ENCODE peak calls at places on chromosome 7, in four cellular contexts. F is GM12878, P is foreskin fibroblast, M is HFF-Myc. D is an unnamed sample.

GRCh38 chr7:129644634-129645230 is 33.2 kb downstream of the NRF1 start:
- DNase-seq in F (no peak), P (peak), M (no peak), D (no peak)

GRCh38 chr7:50629238-50629901 is 64.2 kb upstream of the DDC start:
- DNase-seq in F (no peak), P (no peak), M (no peak), D (no peak)

GRCh38 chr7:112160130-112160770 is 45.9 kb downstream of the DOCK4 start:
- DNase-seq in F (no peak), P (peak), M (no peak), D (no peak)

GRCh38 chr7:11726251-11727155 is 105.5 kb downstream of the THSD7A start:
- DNase-seq in F (no peak), P (peak), M (peak), D (peak)

GRCh38 chr7:51263631-51264484 is 52.8 kb downstream of the COBL start:
- DNase-seq in F (no peak), P (no peak), M (no peak), D (no peak)

GRCh38 chr7:88455696-88456095 is 149.0 kb upstream of the STEAP4 start:
- DNase-seq in F (no peak), P (peak), M (no peak), D (no peak)

GRCh38 chr7:148883233-148884048 is 650 bp downstream of the EZH2 start:
- DNase-seq in F (no peak), P (peak), M (no peak), D (peak)

GRCh38 chr7:71140264-71140663 is 8.3 kb downstream of the GALNT17 start:
- DNase-seq in F (no peak), P (no peak), M (no peak), D (no peak)

GRCh38 chr7:2040893-2041270 is 191.9 kb downstream of the MAD1L1 start:
- DNase-seq in F (no peak), P (no peak), M (no peak), D (no peak)

GRCh38 chr7:15085361-15085760 is 182.8 kb upstream of the DGKB start:
- DNase-seq in F (no peak), P (peak), M (no peak), D (no peak)

GRCh38 chr7:3151784-3152183 is 108.1 kb upstream of the CARD11 start:
- DNase-seq in F (no peak), P (no peak), M (no peak), D (no peak)

GRCh38 chr7:301291-302053 is 11.5 kb downstream of the FOXL3 start:
- DNase-seq in F (no peak), P (peak), M (no peak), D (no peak)

GRCh38 chr7:27411145-27411544 is 168.5 kb downstream of the EVX1 start:
- DNase-seq in F (no peak), P (no peak), M (no peak), D (no peak)

GRCh38 chr7:53397911-53398310 is 362.5 kb downstream of the POM121L12 start:
- DNase-seq in F (no peak), P (no peak), M (no peak), D (no peak)

GRCh38 chr7:144384555-144385245 is 18.8 kb downstream of the NOBOX start:
- DNase-seq in F (no peak), P (no peak), M (no peak), D (peak)

GRCh38 chr7:94133460-94133859 is 129.3 kb upstream of the BET1 start:
- DNase-seq in F (peak), P (no peak), M (no peak), D (no peak)

GRCh38 chr7:156725074-156725473 is 84.5 kb downstream of the RNF32 start:
- DNase-seq in F (no peak), P (peak), M (no peak), D (no peak)

GRCh38 chr7:46133741-46134140 is 212.7 kb upstream of the IGFBP3 start:
- DNase-seq in F (no peak), P (peak), M (no peak), D (no peak)

GRCh38 chr7:99638731-99639130 is 22.0 kb downstream of the ZSCAN25 start:
- DNase-seq in F (no peak), P (no peak), M (no peak), D (no peak)

GRCh38 chr7:116628971-116629586 is 42.9 kb upstream of the MET start:
- DNase-seq in F (no peak), P (peak), M (no peak), D (no peak)

GRCh38 chr7:3733541-3734140 is 432.6 kb downstream of the SDK1 start:
- DNase-seq in F (no peak), P (peak), M (no peak), D (no peak)

GRCh38 chr7:155809332-155809946 is 2.8 kb downstream of the SHH start:
- DNase-seq in F (no peak), P (peak), M (no peak), D (no peak)

GRCh38 chr7:17544401-17544800 is 245.9 kb downstream of the AHR start:
- DNase-seq in F (no peak), P (no peak), M (no peak), D (no peak)

GRCh38 chr7:149196705-149197171 is 1.4 kb downstream of the ZNF282 start:
- DNase-seq in F (no peak), P (peak), M (no peak), D (peak)

GRCh38 chr7:21076054-21076453 is 289.4 kb upstream of the SP8 start:
- DNase-seq in F (no peak), P (no peak), M (no peak), D (no peak)

GRCh38 chr7:69177941-69178494 is 420.3 kb upstream of the AUTS2 start:
- DNase-seq in F (no peak), P (no peak), M (no peak), D (no peak)

GRCh38 chr7:132004528-132004927 is 448.1 kb upstream of the PODXL start:
- DNase-seq in F (no peak), P (peak), M (no peak), D (no peak)

GRCh38 chr7:7639421-7639820 is 1.1 kb upstream of the UMAD1 start:
- DNase-seq in F (no peak), P (no peak), M (no peak), D (no peak)

GRCh38 chr7:7641129-7641663 is 644 bp downstream of the UMAD1 start:
- DNase-seq in F (no peak), P (no peak), M (no peak), D (no peak)

GRCh38 chr7:7642081-7642480 is 1.5 kb downstream of the UMAD1 start:
- DNase-seq in F (no peak), P (no peak), M (no peak), D (no peak)

GRCh38 chr7:7640221-7641128 is at the start of gene UMAD1:
- DNase-seq in F (peak), P (peak), M (peak), D (peak)

DNA sequence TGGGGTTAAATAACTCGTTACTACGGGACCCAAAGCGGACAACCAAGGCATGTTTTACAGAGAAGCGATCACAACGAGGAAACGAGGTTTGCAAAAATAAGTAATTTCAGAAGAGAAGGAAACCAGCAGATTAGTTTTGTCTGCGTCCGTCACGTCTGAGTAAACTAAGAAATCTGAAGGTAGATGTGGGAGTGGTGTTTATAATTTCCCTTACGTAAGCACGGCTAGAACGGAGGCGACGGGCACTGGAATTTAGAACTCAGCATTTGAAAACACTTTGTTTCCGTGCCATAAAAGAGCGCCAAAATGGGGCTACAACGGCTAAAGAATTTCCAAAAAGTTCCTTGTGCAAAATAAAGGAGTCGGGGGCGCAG is 718 bp upstream of the UMAD1 start:
- DNase-seq in F (peak), P (peak), M (no peak), D (no peak)
- H3K4me3 ChIP-seq in F (peak), P (peak), M (peak), D (peak)

DNA sequence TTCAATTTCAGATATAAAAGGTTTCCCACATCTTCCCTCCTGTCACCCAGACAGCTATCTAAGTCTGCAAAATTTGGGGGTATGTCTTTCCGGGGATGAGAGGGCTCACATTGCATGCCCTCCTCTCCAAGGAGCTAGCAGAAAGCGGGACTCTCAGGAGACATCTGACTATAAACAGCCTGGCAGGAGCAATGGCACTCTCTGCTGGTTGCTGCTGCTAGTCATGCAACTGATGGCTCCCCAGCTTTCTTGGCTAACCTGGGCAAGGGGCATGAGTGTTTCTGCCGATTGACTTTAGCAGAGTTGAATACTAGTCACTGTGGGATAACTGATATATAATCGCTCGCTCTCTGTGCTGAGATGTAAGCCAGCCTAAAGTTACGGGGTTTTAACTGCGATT is 12.0 kb downstream of the TBX20 start:
- DNase-seq in F (no peak), P (peak), M (no peak), D (no peak)
- TF ChIP-seq CTCF in F (no peak), P (peak), M (no peak), D (no peak)

DNA sequence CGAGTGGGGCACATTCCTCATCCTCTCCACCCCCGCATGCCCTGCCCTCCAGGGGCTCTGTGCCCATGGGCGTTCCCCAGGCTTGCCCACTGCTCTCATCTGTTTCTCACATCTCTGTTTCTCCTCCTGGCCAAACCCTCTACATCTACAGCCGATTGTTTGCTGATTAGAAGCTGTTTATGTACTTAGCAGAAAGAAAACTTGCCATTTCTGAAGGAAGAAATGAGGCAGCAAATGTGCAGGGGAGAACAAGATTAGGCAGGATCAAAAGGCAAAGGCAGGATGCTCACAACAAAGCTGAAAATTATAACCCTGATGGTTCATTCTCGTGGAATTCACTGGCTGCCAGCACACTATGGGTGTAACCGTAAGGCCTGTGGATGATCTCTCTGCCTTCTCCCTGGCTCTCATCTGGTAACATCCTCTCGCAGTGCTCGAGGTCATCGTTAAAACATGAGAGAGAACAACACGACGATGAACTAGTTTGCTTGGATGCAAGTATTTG is 111.6 kb upstream of the KLF14 start:
- DNase-seq in F (no peak), P (peak), M (peak), D (no peak)
- H3K4me3 ChIP-seq in F (no peak), P (no peak), M (peak), D (no peak)

GRCh38 chr7:123054357-123055133 is 59.0 kb upstream of the TAS2R16 start:
- DNase-seq in F (no peak), P (no peak), M (no peak), D (no peak)
- TF ChIP-seq CTCF in F (no peak), P (no peak), M (no peak), D (peak)

GRCh38 chr7:30910369-30911073 is 1.1 kb upstream of the AQP1 start:
- DNase-seq in F (no peak), P (no peak), M (no peak), D (no peak)

GRCh38 chr7:30912021-30912420 is 368 bp downstream of the AQP1 start:
- DNase-seq in F (no peak), P (no peak), M (no peak), D (no peak)

GRCh38 chr7:30911133-30911532 is 520 bp upstream of the AQP1 start:
- DNase-seq in F (no peak), P (no peak), M (no peak), D (no peak)

GRCh38 chr7:30912454-30912985 is 867 bp downstream of the AQP1 start:
- DNase-seq in F (no peak), P (no peak), M (no peak), D (no peak)

GRCh38 chr7:30911561-30911969 is at the start of gene AQP1:
- DNase-seq in F (no peak), P (peak), M (no peak), D (no peak)
- H3K4me3 ChIP-seq in F (no peak), P (no peak), M (no peak), D (no peak)

DNA sequence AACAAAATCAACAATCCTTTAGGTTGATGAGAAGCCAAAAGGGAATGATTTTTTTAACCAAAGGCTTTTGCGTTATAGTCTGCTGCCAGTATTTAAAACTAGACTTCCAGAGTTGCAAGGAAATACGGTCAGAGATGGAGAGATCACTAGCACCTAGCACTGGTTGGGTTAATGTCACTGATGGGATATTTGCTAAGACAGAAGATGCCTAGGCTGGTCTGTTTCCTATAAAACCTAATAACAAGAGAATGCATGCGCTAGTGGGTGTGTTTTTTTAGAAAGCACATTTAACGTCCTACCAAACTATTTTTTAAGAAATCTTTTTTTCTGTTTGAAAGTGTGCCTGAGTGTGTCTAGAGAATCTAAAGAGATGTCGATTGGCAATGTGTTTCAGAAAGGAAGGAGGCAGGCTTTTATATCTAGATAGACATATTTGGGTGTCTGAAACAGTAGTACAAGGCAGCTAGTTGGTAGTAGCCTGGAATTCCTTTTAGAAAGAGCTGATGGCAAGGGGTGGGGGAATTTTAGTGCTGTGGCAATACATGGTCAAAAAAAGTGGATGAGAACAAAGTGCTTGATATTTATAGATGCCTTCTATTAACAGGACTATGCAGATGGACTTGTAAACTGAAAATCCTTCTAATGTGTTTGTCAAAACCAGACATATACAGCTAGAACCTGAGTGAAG is 876 bp downstream of the CALD1 start:
- DNase-seq in F (no peak), P (peak), M (no peak), D (no peak)
- TF ChIP-seq CTCF in F (no peak), P (no peak), M (no peak), D (no peak)

DNA sequence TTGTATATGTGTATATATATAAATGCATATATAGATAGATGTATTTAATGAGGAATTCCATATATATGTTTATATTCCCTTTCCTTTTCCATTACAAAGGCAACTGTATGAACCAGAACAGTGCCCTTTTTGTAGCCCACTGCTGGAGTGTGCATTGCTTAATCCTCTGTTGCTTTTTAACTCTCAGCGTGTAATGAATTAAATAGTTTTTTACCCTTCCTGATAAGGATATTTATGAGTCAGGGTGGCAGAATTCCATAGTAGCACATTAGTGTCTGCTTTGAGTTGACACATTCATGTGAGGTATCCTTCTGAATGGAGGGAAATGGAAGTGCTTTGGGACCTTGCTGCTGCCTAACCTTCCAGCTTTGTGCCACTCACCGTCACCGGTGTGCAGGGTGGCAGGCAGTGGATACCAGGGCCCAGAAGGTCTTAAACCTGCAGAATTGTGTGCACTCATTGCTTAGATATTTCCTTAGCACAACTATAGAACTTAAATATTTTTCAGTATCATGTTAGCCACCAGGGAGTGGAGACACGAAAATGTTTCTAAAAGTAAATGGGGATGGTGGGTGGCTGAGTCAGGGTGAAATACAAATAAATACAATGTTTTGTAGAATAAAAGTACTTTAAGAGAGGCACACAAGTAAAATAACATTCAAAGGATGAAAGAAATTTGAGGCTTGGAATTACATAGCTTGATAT is 117.9 kb downstream of the SND1 start:
- DNase-seq in F (no peak), P (peak), M (no peak), D (no peak)
- H3K4me3 ChIP-seq in F (no peak), P (no peak), M (no peak), D (no peak)

DNA sequence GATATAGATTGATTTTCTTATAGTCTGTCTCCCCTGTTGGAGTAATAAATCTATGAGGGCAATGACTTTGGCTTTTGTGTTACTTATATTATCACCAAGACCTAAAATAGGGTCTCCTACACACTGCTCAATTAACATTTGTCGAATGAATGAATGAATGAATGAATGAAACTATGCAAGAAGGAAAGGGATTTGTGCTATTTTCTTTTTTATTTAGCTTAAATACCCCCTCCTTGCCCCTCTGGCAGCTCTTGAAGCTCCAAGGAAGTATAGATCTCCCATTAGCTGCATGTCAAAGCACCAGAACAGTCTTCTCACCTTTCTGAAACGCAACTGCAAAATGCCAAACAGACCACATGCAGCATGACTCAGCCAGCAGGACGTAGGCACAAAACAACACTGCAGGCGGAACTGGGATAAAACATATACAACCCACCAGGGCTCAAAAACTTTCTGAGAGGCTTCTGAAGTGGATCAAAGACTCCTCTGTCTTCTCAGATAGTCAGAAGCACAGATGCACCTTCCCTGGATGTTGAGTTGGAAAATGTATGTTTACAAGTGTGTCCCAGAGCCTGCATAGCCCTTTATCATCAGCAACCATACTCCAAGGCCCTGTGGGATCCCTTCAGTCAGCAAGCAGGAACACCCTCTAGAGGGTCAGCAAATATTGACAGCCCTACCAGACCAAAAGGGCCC is 187.8 kb downstream of the NPSR1 start:
- DNase-seq in F (no peak), P (no peak), M (no peak), D (no peak)
- TF ChIP-seq CTCF in F (no peak), P (no peak), M (no peak), D (no peak)

D was measured in GM06990.